ENCODE peak calls at places on chromosome 1, in four cellular contexts. R, B, S and K are unnamed samples.
A peak's percentile ranks its signal among the peaks of the same experiment; 100 is the strongest.

GRCh38 chr1:63321061-63321787 is 1.1 kb upstream of the FOXD3 start:
- DNase-seq in B (no peak), S (no peak), R (no peak), K (no peak)

GRCh38 chr1:231512147-231512698 is 16.2 kb upstream of the TSNAX start:
- DNase-seq in B (peak; percentile 83), R (no peak), S (peak; percentile 55), K (peak; percentile 91)

GRCh38 chr1:19861034-19861433 is 21.2 kb upstream of the OTUD3 start:
- DNase-seq in B (no peak), R (no peak), S (no peak), K (peak; percentile 62)

GRCh38 chr1:159207774-159208459 is 3.2 kb downstream of the ACKR1 start:
- DNase-seq in B (no peak), S (no peak), R (no peak), K (no peak)

GRCh38 chr1:244207935-244208244 is 156.8 kb downstream of the ZBTB18 start:
- DNase-seq in S (peak; percentile 28), R (no peak), B (peak; percentile 21), K (no peak)

GRCh38 chr1:11594222-11594621 is 60.0 kb downstream of the FBXO2 start:
- DNase-seq in B (peak; percentile 53), S (peak; percentile 45), R (no peak), K (peak; percentile 26)

GRCh38 chr1:110067957-110068645 is 2.4 kb downstream of the ALX3 start:
- DNase-seq in R (peak; percentile 21), B (no peak), S (no peak), K (no peak)

GRCh38 chr1:15148975-15149374 is 4.6 kb upstream of the TMEM51 start:
- DNase-seq in S (no peak), B (no peak), R (no peak), K (no peak)

GRCh38 chr1:36273024-36273423 is 33.1 kb upstream of the SH3D21 start:
- DNase-seq in B (no peak), S (no peak), R (no peak), K (peak; percentile 64)

GRCh38 chr1:52973843-52974242 is 46.8 kb downstream of the SCP2 start:
- DNase-seq in S (no peak), B (no peak), R (no peak), K (no peak)

GRCh38 chr1:52967666-52968065 is 40.6 kb downstream of the SCP2 start:
- DNase-seq in B (no peak), R (no peak), S (no peak), K (no peak)

GRCh38 chr1:52970149-52970548 is 43.1 kb downstream of the SCP2 start:
- DNase-seq in S (peak; percentile 48), R (peak; percentile 5), B (peak; percentile 34), K (peak; percentile 42)
- TF ChIP-seq CTCF in S (peak; percentile 25), R (no peak), B (no peak), K (peak; percentile 13)

GRCh38 chr1:58352476-58353092 is 193.9 kb downstream of the OMA1 start:
- DNase-seq in S (no peak), B (no peak), R (no peak), K (no peak)
- TF ChIP-seq CTCF in S (no peak), B (no peak), R (no peak), K (no peak)

DNA sequence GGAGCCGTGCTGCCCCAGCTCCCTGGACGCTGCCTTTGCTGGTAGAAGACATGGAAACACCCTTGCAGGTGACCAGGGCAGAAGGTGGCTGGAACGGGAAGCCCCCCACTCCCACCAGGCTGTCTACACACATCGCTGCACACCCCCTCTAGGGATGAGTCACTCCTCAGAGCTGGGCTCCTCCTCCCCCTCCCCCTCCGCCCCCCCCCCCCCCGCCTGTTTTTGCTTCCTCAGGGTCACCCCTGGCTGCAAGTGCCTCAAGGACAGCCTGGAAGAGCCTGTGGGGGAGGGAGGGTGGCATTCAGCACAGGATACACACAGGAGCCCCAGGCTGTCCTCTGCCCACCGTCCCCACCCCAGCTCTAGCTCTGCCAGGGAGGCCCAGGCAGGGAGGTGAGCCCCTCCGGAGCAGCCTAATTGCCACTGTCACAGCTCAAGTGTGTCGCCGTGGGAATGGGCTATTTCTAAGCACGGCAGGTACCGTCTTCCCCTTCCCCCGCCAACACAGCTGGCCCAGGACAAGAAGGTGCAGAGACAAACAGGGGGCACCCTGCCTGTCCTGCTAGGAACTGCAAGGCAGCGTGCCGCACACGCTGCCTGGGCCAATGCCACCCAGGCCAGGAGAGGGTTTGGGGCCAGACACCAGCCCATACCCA is 2.5 kb downstream of the FNDC10 start:
- DNase-seq in R (peak; percentile 52), S (no peak), B (peak; percentile 16), K (no peak)
- TF ChIP-seq CTCF in R (peak; percentile 33), S (peak; percentile 49), B (peak; percentile 59), K (peak; percentile 49)

GRCh38 chr1:228004887-228005462 is 1.8 kb upstream of the WNT3A start:
- DNase-seq in B (no peak), S (no peak), R (no peak), K (no peak)
- TF ChIP-seq CTCF in B (no peak), S (no peak), R (no peak), K (no peak)

GRCh38 chr1:44027320-44027719 is 3.9 kb downstream of the SLC6A9 start:
- DNase-seq in R (no peak), B (no peak), S (no peak), K (no peak)
- TF ChIP-seq CTCF in R (no peak), B (no peak), S (no peak), K (no peak)

GRCh38 chr1:92583821-92584760 is 97.4 kb upstream of the GFI1 start:
- DNase-seq in S (peak; percentile 91), R (peak; percentile 27), B (peak; percentile 90), K (peak; percentile 70)
- TF ChIP-seq CTCF in S (peak; percentile 27), R (peak; percentile 62), B (no peak), K (peak; percentile 28)

GRCh38 chr1:4696161-4696745 is 41.8 kb downstream of the AJAP1 start:
- DNase-seq in S (no peak), B (no peak), R (no peak), K (no peak)

GRCh38 chr1:4697801-4698200 is 43.4 kb downstream of the AJAP1 start:
- DNase-seq in R (no peak), B (no peak), S (no peak), K (no peak)

GRCh38 chr1:4695241-4695640 is 40.8 kb downstream of the AJAP1 start:
- DNase-seq in B (no peak), R (no peak), S (no peak), K (no peak)

GRCh38 chr1:4698911-4699310 is 44.5 kb downstream of the AJAP1 start:
- DNase-seq in R (no peak), S (no peak), B (no peak), K (no peak)

GRCh38 chr1:4696753-4697152 is 42.3 kb downstream of the AJAP1 start:
- DNase-seq in B (no peak), R (no peak), S (no peak), K (no peak)
- TF ChIP-seq CTCF in B (no peak), R (no peak), S (no peak), K (no peak)